ENCODE peak calls at places on chromosome 6, in five cellular contexts. X is mesenchymal stem cell; H is IMR-90; A is A549; Y is CD8-positive, alpha-beta T cell. W is an unnamed sample. For H3K4me1, the result is how much of the 10 kb centered on the place peaks cover.

GRCh38 chr6:90219168-90219985 is 77.3 kb downstream of the BACH2 start:
- DNase-seq in X (peak), H (peak), A (no peak), Y (no peak), W (peak)

GRCh38 chr6:159104931-159105330 is 60.1 kb upstream of the TAGAP start:
- DNase-seq in X (no peak), A (no peak), Y (no peak), H (no peak), W (no peak)

GRCh38 chr6:97133071-97133470 is 149.9 kb downstream of the MMS22L start:
- DNase-seq in X (no peak), Y (no peak), A (no peak), H (no peak), W (peak)

GRCh38 chr6:51854876-51855275 is 232.5 kb downstream of the PKHD1 start:
- DNase-seq in H (no peak), X (no peak), A (no peak), Y (no peak), W (peak)

GRCh38 chr6:31204751-31205145 is 34.3 kb upstream of the POU5F1 start:
- DNase-seq in X (no peak), H (peak), A (no peak), Y (no peak), W (no peak)

GRCh38 chr6:134674562-134674961 is 275.3 kb downstream of the ALDH8A1 start:
- DNase-seq in A (no peak), Y (no peak), H (no peak), X (no peak), W (no peak)

GRCh38 chr6:131001113-131001776 is 61.8 kb downstream of the EPB41L2 start:
- DNase-seq in H (no peak), Y (no peak), A (no peak), X (peak), W (no peak)

GRCh38 chr6:146741609-146742008 is 142.8 kb downstream of the ADGB start:
- DNase-seq in X (peak), H (peak), Y (no peak), A (no peak), W (peak)

GRCh38 chr6:108437821-108438220 is 122.9 kb upstream of the FOXO3 start:
- DNase-seq in X (no peak), Y (no peak), H (peak), A (no peak), W (no peak)

GRCh38 chr6:1906625-1907024 is 296.9 kb downstream of the FOXC1 start:
- DNase-seq in X (no peak), H (no peak), A (no peak), Y (no peak), W (no peak)

GRCh38 chr6:42175860-42176259 is 2.7 kb downstream of the GUCA1A start:
- DNase-seq in A (peak), Y (no peak), H (no peak), X (no peak), W (no peak)

GRCh38 chr6:87198496-87198895 is 43.1 kb downstream of the ZNF292 start:
- DNase-seq in Y (no peak), H (peak), A (peak), X (no peak), W (no peak)

GRCh38 chr6:22470454-22471368 is 98.7 kb upstream of the HDGFL1 start:
- DNase-seq in Y (no peak), A (peak), H (peak), X (no peak), W (peak)

GRCh38 chr6:11370191-11371018 is 137.9 kb upstream of the NEDD9 start:
- DNase-seq in X (no peak), A (no peak), Y (no peak), H (no peak), W (no peak)

GRCh38 chr6:1916334-1916985 is 306.7 kb downstream of the FOXC1 start:
- DNase-seq in A (no peak), H (peak), X (peak), Y (no peak), W (no peak)

GRCh38 chr6:165662671-165663282 is at the start of gene PDE10A:
- DNase-seq in Y (no peak), H (peak), X (peak), A (peak), W (peak)

GRCh38 chr6:167957626-167958025 is 39.8 kb upstream of the KIF25 start:
- DNase-seq in H (no peak), X (no peak), A (no peak), Y (no peak), W (no peak)

GRCh38 chr6:166580076-166581050 is 6.1 kb downstream of the RAMACL start:
- DNase-seq in Y (no peak), A (no peak), X (no peak), H (no peak), W (no peak)

GRCh38 chr6:53768636-53769035 is 26.2 kb upstream of the LRRC1 start:
- DNase-seq in Y (no peak), H (peak), X (no peak), A (no peak), W (no peak)

GRCh38 chr6:126170875-126171489 is 168.9 kb upstream of the CENPW start:
- DNase-seq in A (peak), X (peak), H (peak), Y (no peak), W (peak)

GRCh38 chr6:72551470-72551869 is 70.4 kb upstream of the KCNQ5 start:
- DNase-seq in H (no peak), X (no peak), Y (no peak), A (no peak), W (no peak)

GRCh38 chr6:2839195-2839981 is 2.3 kb downstream of the SERPINB1 start:
- DNase-seq in Y (no peak), A (peak), H (peak), X (peak), W (no peak)

GRCh38 chr6:33455051-33455450 is 675 bp downstream of the ZBTB9 start:
- DNase-seq in X (no peak), H (no peak), A (no peak), Y (no peak), W (no peak)

GRCh38 chr6:6795396-6795795 is 206.9 kb downstream of the LY86 start:
- DNase-seq in Y (no peak), X (no peak), A (no peak), H (no peak), W (no peak)

GRCh38 chr6:42452171-42453026 is 673 bp upstream of the TRERF1 start:
- DNase-seq in X (peak), H (peak), Y (no peak), A (peak), W (peak)

GRCh38 chr6:112330071-112330876 is 16.9 kb upstream of the RFPL4B start:
- DNase-seq in Y (no peak), H (peak), A (peak), X (peak), W (peak)

GRCh38 chr6:150301871-150302800 is 66.7 kb upstream of the IYD start:
- DNase-seq in X (peak), Y (no peak), A (peak), H (peak), W (peak)

GRCh38 chr6:154169193-154169847 is 130.3 kb downstream of the OPRM1 start:
- DNase-seq in H (no peak), A (no peak), X (peak), Y (no peak), W (no peak)

GRCh38 chr6:40950986-40951730 is 87.9 kb downstream of the UNC5CL start:
- DNase-seq in Y (no peak), A (no peak), X (no peak), H (peak), W (peak)

GRCh38 chr6:81768150-81768942 is 15.9 kb upstream of the TENT5A start:
- DNase-seq in H (peak), X (no peak), Y (no peak), A (no peak), W (no peak)

GRCh38 chr6:81767163-81768000 is 14.9 kb upstream of the TENT5A start:
- DNase-seq in H (peak), X (peak), Y (no peak), A (peak), W (peak)

GRCh38 chr6:81772741-81773140 is 20.3 kb upstream of the TENT5A start:
- DNase-seq in A (no peak), H (peak), Y (no peak), X (peak), W (no peak)

GRCh38 chr6:81769834-81770233 is 17.4 kb upstream of the TENT5A start:
- DNase-seq in Y (no peak), A (no peak), X (no peak), H (peak), W (no peak)

DNA sequence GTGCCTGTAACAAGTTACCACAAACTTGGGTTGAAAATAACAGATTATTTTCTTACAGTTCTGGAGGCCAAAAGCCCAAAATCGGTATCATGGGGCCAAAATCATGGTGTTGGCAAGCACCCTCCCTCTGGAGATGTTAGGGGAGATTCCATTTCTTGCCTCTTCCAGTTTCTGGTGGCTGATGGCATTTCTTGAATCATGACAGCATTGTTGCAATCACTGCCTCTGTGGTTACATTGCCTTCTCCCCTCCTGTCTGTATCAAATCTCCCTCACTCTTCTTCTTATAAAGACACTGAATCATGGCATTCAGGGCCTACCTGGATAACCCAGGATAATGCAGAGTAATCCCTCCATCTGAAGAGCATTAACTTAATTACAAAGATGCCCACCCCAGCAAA is 17.9 kb upstream of the TENT5A start:
- DNase-seq in X (no peak), A (no peak), H (no peak), Y (no peak), W (no peak)
- H3K4me1 ChIP-seq in X (under half), A (under half), H (under half), Y (under half), W (under half)

DNA sequence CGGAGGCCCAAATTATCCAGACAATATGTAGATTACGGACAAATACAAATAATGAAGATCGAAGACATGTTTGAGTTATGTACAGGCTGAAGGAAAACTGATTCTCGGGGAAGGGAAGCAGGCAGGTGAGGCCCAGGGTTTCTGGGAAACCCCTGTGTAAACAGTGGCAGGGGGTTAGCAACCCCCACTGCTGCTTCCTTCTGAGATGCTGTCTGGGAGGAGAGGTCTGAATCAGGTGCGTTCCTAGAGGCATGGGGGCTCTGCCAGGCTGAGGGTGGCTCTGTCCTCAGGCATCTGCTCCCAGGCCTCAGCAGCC is 7.2 kb upstream of the MDGA1 start:
- DNase-seq in H (no peak), Y (no peak), X (no peak), A (no peak), W (no peak)
- H3K4me1 ChIP-seq in H (under half), Y (under half), X (under half), A (under half), W (under half)

GRCh38 chr6:44117397-44118128 is 9.7 kb downstream of the MRPL14 start:
- DNase-seq in H (no peak), X (no peak), Y (no peak), A (no peak), W (no peak)

GRCh38 chr6:44119704-44120262 is 7.5 kb downstream of the MRPL14 start:
- DNase-seq in X (no peak), A (no peak), H (no peak), Y (no peak), W (no peak)

GRCh38 chr6:44123544-44123943 is 3.7 kb downstream of the MRPL14 start:
- DNase-seq in A (no peak), X (no peak), H (no peak), Y (no peak), W (no peak)

GRCh38 chr6:44122821-44123220 is 4.4 kb downstream of the MRPL14 start:
- DNase-seq in A (no peak), X (peak), H (no peak), Y (no peak), W (no peak)

GRCh38 chr6:44120692-44121443 is 6.4 kb downstream of the MRPL14 start:
- DNase-seq in X (no peak), Y (no peak), H (no peak), A (no peak), W (no peak)
- H3K4me1 ChIP-seq in X (under half), Y (half or more), H (under half), A (half or more), W (under half)

DNA sequence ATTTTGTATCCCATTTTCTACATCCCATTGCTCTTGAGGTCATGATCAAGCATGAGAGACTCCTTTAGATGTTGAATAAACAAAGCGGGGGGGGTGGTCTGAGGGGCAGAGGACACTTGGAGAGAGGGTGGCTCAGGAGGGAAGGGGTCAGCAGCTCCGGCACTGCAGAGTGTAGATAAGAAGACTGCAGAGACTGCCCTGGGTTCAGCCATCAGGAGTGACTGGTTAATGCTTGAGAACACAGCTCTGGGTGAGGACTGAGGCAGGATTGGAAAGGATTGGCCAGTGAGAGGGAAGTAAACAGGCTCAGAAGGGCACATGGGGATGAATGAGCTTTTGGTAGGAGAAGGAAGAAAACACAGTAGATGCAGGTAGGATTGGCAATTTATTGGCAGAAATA is 205.3 kb upstream of the CNR1 start:
- DNase-seq in Y (no peak), A (no peak), X (no peak), H (no peak), W (no peak)
- H3K4me1 ChIP-seq in Y (under half), A (under half), X (under half), H (under half), W (under half)

DNA sequence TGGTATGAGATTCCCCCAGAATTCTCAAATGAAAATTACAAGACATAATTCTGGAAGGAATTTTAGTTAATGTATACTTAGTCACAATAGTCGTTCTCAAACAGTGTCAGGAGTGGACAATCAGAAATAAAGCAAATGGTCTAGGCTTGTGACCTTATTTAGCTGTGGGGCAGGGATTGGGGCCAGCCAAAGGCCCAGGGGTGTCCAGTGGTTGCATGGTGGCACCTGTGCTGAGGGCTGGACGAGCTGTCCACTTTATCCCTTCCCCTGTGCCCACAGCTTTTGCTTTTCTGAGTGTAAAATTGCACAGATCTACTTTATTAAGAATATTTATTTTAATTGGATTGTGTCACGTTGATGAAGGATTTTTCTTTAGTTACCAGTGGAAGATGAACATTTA is 195.0 kb downstream of the ARID1B start:
- DNase-seq in Y (no peak), X (no peak), H (no peak), A (no peak), W (no peak)
- H3K4me1 ChIP-seq in Y (under half), X (under half), H (under half), A (under half), W (under half)

DNA sequence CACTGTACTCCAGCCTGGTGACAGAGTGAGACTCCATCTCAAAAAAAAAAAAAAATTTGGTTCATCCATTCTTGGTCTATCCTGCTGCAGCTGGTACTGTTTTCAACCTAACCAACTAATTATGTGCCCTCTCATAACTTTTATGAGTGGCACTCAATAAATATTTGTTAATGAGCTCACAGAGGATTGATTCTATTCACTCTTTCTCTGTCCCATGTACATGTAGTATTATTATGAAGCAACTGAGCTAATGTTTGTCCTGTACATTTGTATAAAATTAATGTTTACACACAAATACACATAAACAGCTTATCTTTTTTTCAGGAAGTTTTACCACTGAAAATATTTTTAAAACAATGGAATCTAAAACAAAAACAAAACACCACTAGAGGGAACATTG is 10.1 kb downstream of the RIPOR2 start:
- DNase-seq in H (no peak), Y (no peak), A (no peak), X (no peak), W (no peak)
- H3K4me1 ChIP-seq in H (under half), Y (half or more), A (under half), X (under half), W (under half)

DNA sequence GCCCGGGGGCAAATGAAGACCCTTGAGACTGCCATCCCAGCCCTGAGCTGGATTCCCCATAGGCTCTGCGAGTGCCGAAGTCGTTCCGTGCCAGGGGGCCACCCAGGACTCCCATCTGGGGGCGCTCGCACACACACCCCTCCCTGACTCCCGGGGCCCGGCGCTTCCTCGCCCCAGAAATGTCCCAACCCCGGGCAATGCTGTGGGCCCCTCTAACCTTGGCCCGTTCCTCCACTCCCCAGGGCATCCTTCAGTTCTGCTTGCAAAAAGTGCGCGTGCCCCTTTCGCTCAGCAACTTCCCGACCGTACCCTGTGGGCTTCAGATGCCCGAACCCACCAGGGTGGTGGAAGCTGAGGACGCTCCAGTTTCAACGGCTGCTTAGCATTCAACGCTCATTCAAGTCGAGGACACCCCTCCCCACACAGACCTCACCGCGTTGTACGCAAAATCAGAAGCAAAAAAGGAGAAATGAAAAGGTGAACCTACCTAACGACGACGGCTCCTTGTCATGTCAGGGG is 25.4 kb downstream of the RIPOR2 start:
- DNase-seq in Y (no peak), A (no peak), H (no peak), X (no peak), W (peak)
- H3K4me1 ChIP-seq in Y (half or more), A (under half), H (under half), X (under half), W (under half)

DNA sequence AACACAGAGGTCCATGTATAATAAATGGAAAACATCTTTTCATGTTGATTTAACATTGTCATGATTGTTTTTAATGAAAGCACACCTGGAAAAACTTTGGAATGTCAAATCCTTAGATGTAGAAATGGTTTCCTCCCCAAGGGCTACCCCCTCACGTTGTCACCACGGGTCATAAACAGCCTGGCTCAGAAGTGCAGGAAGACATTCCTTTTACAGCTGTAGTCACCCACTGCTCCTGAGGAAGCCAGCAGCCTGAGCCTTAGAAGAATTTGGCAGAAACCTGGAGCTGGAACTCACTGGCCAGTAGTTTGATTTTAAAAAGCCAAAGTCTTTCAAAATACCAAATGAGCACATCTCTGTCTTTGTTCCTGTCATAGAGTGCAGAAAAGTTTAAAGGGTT is 23.7 kb downstream of the ADGRF5 start:
- DNase-seq in H (no peak), A (no peak), Y (no peak), X (no peak), W (no peak)
- H3K4me1 ChIP-seq in H (under half), A (under half), Y (under half), X (under half), W (under half)

DNA sequence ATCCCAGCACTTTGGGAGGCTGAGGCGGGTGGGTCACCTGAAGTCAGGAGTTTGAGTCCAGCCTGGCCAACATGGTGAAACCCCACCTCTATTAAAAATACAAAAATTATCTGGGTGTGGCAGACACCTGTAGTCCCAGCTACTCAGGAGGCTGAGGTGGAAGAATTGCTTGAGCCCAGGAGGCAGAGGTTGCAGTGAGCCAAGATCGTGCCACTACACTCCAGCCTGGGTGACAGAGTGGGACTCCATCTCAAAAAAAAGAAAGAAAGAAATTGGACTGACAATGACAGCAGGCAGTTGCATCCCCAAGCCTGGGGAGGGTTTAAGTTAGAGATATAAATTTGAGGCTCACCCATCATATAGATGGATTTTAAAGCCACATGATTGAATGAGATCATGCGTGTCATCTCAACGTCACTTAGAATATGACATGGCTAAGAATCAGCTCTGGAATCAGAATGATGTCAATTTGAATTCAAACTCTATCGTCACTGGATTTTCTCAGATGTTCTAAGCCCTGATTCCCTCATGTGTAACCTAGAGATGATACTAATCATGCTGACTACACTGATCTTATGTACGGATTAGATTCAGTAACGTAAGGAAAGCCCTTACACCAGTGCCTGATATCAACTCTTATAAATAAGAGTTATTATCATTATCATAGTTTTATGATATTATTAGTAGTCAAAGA is 534.0 kb upstream of the JARID2 start:
- DNase-seq in A (no peak), H (no peak), Y (no peak), X (no peak), W (no peak)
- H3K4me1 ChIP-seq in A (under half), H (under half), Y (under half), X (under half), W (under half)